ENCODE peak calls at places on chromosomes 13 and 19, in four cellular contexts. T is IMR-90, O is mesendoderm, Z is H9. S is an unnamed sample.
A peak's percentile ranks its signal among the peaks of the same experiment; 100 is the strongest.

GRCh38 chr13:26406791-26407190 is 150.7 kb upstream of the WASF3 start:
- DNase-seq in T (no peak), O (no peak), Z (no peak), S (no peak)

GRCh38 chr13:23504188-23504587 is 66.0 kb upstream of the TNFRSF19 start:
- DNase-seq in T (peak; percentile 19), O (no peak), Z (no peak), S (no peak)

GRCh38 chr19:2047449-2048103 is 3.5 kb downstream of the MKNK2 start:
- DNase-seq in T (no peak), O (no peak), Z (peak; percentile 28), S (peak; percentile 19)

GRCh38 chr13:94115054-94115453 is 364.4 kb downstream of the DCT start:
- DNase-seq in T (no peak), O (no peak), Z (no peak), S (no peak)

GRCh38 chr19:54937926-54938325 is 9.4 kb downstream of the NLRP7 start:
- DNase-seq in T (no peak), O (no peak), Z (no peak), S (peak; percentile 86)

GRCh38 chr13:98842074-98842473 is 89.6 kb upstream of the SLC15A1 start:
- DNase-seq in T (no peak), O (no peak), Z (no peak), S (no peak)

GRCh38 chr13:56201834-56202233 is 938.9 kb upstream of the PRR20A start:
- DNase-seq in T (no peak), O (no peak), Z (no peak), S (no peak)

GRCh38 chr13:101640797-101641400 is 188.4 kb downstream of the ITGBL1 start:
- DNase-seq in T (peak; percentile 78), O (no peak), Z (no peak), S (peak; percentile 82)

GRCh38 chr13:110306960-110307696 is at the start of the genes COL4A1 and COL4A2:
- DNase-seq in T (peak; percentile 77), O (peak; percentile 79), Z (peak; percentile 72), S (peak; percentile 69)

GRCh38 chr19:13082192-13083007 is 20.3 kb downstream of the LYL1 start:
- DNase-seq in T (peak; percentile 62), O (peak; percentile 89), Z (peak; percentile 71), S (peak; percentile 28)

GRCh38 chr19:14494910-14495677 is 833 bp downstream of the GIPC1 start:
- DNase-seq in T (no peak), O (no peak), Z (no peak), S (peak; percentile 33)

GRCh38 chr13:45696610-45697226 is 5.4 kb upstream of the CBY2 start:
- DNase-seq in T (no peak), O (no peak), Z (no peak), S (no peak)

GRCh38 chr13:24630851-24631341 is 49.3 kb upstream of the ATP12A start:
- DNase-seq in T (peak; percentile 46), O (no peak), Z (no peak), S (peak; percentile 83)

GRCh38 chr13:75603038-75603437 is 33.1 kb upstream of the LMO7 start:
- DNase-seq in T (no peak), O (no peak), Z (no peak), S (no peak)

GRCh38 chr19:13149628-13150186 is 468 bp downstream of the STX10 start:
- DNase-seq in T (no peak), O (no peak), Z (peak; percentile 61), S (no peak)

GRCh38 chr19:41427647-41428480 is 690 bp upstream of the B3GNT8 start:
- DNase-seq in T (no peak), O (peak; percentile 68), Z (peak; percentile 39), S (no peak)

GRCh38 chr19:29121684-29122083 is 91.3 kb downstream of the UQCRFS1 start:
- DNase-seq in T (no peak), O (peak; percentile 49), Z (peak; percentile 72), S (peak; percentile 63)

GRCh38 chr13:23506821-23507210 is 63.4 kb upstream of the TNFRSF19 start:
- DNase-seq in T (peak; percentile 98), O (no peak), Z (no peak), S (no peak)

GRCh38 chr19:37303591-37304171 is 67.2 kb upstream of the ZNF527 start:
- DNase-seq in T (no peak), O (peak; percentile 52), Z (no peak), S (no peak)

GRCh38 chr13:106683179-106683578 is 115.2 kb upstream of the ARGLU1 start:
- DNase-seq in T (no peak), O (no peak), Z (no peak), S (no peak)

GRCh38 chr19:5801796-5802616 is 2.9 kb upstream of the NRTN start:
- DNase-seq in T (peak; percentile 12), O (peak; percentile 88), Z (peak; percentile 80), S (no peak)

GRCh38 chr13:78317030-78317429 is 286.3 kb downstream of the POU4F1 start:
- DNase-seq in T (no peak), O (peak; percentile 44), Z (no peak), S (no peak)

GRCh38 chr19:55172741-55173140 is 6.3 kb upstream of the DNAAF3 start:
- DNase-seq in T (peak; percentile 75), O (no peak), Z (no peak), S (no peak)

GRCh38 chr13:90706631-90707030 is 640.9 kb upstream of the MIR17HG start:
- DNase-seq in T (no peak), O (no peak), Z (no peak), S (no peak)

GRCh38 chr19:49766007-49766937 is 529 bp upstream of the AP2A1 start:
- DNase-seq in T (peak; percentile 100), O (peak; percentile 100), Z (peak; percentile 100), S (peak; percentile 100)

GRCh38 chr19:49764341-49764740 is 1.2 kb upstream of the TSKS start:
- DNase-seq in T (no peak), O (no peak), Z (no peak), S (peak; percentile 54)

GRCh38 chr19:49767967-49768581 is 1.3 kb downstream of the AP2A1 start:
- DNase-seq in T (no peak), O (no peak), Z (no peak), S (no peak)

GRCh38 chr19:49766938-49767315 is at the start of gene AP2A1:
- DNase-seq in T (no peak), O (no peak), Z (no peak), S (no peak)

GRCh38 chr19:49767380-49767779 is 579 bp downstream of the AP2A1 start:
- DNase-seq in T (no peak), O (peak; percentile 29), Z (no peak), S (no peak)
- H2BK120ac ChIP-seq in T (no peak overlapping the region), O (no peak overlapping the region), Z (no peak overlapping the region), S (no peak overlapping the region)

DNA sequence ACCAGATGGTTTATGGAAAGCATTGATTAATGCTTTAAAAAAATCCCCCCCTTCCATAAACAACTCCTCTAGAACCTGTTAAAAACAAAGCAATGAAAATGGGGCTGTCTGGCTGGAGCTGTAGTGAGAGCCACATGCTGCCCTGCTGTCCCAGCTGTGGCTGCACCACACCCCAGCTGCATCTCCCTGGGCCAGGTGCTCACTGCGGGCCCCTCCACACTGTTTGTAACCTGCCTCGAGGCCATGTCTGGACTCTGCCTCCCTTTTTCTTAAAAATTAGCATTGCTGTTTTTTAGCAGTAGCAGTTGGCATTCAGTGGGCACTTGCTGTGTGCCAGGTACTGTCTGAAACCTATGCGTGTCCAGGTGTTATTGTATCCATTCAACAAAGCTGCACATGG is 15.2 kb upstream of the F2RL3 start:
- DNase-seq in T (no peak), O (no peak), Z (no peak), S (peak; percentile 61)
- H3K23ac ChIP-seq in T (no peak overlapping the region), O (no peak overlapping the region), Z (no peak overlapping the region), S (peak overlapping the region; percentile 5)

DNA sequence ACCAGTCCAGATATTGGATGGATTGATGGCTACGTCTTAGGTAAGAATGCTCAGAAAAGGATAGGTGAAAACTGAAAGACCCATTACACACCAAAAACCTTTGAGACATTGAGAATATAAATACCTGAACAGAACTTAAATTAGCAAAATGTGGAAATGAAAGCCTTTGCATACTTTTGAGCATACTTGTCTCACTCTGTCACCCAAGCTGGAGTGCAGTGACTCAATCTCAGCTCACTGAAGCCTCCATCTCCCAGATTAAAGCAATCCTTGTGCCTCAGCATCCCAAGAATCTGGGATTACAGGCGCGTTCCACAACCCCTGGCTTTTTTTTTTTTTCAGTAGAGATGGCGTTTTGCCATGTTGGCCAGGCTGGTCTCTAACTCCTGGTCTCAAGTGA is 695.3 kb downstream of the DACH1 start:
- DNase-seq in T (no peak), O (peak; percentile 5), Z (no peak), S (peak; percentile 70)
- H2AK5ac ChIP-seq in T (no peak overlapping the region), O (no peak overlapping the region), Z (no peak overlapping the region), S (no peak overlapping the region)

DNA sequence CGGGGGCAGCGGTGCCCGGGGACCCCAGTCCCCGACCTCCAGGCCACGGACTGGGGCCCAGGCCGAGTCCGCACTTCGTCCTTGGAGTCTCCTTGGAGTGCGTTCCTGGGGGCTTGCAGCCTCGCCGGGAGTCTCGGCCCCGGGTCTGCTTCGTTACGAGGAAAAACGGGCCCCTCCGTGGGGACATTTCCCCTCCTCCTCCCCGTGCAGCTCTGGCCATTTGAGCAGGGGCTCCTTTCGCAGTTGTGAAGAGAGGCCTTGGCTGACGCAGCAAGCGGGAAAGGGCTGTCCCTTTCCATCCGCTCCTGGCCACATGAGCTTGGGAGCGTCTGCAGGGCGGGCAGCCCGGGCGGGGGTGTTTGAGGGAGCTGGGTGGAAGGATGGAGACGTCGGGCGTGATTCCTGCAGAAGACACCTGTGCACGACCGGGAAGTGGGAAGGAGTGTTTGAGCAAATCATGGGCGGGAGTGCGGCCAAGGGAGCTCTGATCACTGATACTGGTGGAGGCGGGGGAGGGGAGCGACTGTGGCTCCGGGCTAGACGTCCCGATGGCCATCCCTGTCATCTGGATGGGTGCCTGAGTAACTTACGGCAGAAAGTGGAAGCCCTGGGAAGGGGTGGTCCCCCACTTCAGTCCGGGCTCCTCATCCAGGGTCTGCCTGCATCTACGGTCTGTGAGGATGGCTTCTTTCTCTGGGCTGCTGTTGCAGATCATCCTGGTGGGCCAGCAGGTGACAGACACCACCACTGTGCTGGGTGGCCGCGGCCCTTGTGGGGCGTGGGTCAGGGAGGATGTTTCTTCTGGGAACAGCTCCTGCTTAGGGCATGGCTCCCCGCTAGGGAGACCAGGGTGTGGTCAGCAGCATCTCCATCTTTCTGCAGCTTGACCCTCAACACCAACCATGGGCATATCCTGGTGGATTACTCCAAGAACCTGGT is 736 bp downstream of the GPI start:
- DNase-seq in T (peak; percentile 32), O (peak; percentile 51), Z (peak; percentile 36), S (no peak)
- H2BK120ac ChIP-seq in T (no peak overlapping the region), O (no peak overlapping the region), Z (no peak overlapping the region), S (peak overlapping the region; percentile 74)

GRCh38 chr19:829129-829758 is 1.6 kb downstream of the AZU1 start:
- DNase-seq in T (no peak), O (no peak), Z (no peak), S (no peak)
- H3K23ac ChIP-seq in T (no peak overlapping the region), O (no peak overlapping the region), Z (no peak overlapping the region), S (no peak overlapping the region)

GRCh38 chr19:46979103-46979769 is 40.4 kb upstream of the NPAS1 start:
- DNase-seq in T (no peak), O (peak; percentile 53), Z (no peak), S (no peak)
- H2AK5ac ChIP-seq in T (peak overlapping the region; percentile 96), O (no peak overlapping the region), Z (no peak overlapping the region), S (no peak overlapping the region)